ENCODE peak calls at places on chromosomes 13 and 19, in eight cellular contexts. O is T-cell; Q is GM06990; K is caudate nucleus; U is stimulated activated CD4-positive, alpha-beta T cell treated with anti-CD3 and anti-CD28 coated beads, Interleukin-2, amount 100 ng/mL, for 48 hours; V is mucosa of descending colon; Z is Daoy; X is GM03348. J is an unnamed sample.

GRCh38 chr19:41624515-41624914 is 2.4 kb downstream of the CEACAM4 start:
- DNase-seq in V (no peak), X (no peak), O (no peak), Z (no peak), K (no peak), U (no peak), Q (no peak), J (no peak)

GRCh38 chr13:108322206-108322824 is 52.8 kb downstream of the TNFSF13B start:
- DNase-seq in O (no peak), Q (no peak), V (no peak), Z (no peak), K (no peak), U (no peak), X (peak), J (peak)

GRCh38 chr13:95256086-95256485 is 45.2 kb downstream of the ABCC4 start:
- DNase-seq in K (no peak), Z (peak), V (no peak), U (no peak), X (peak), O (no peak), Q (no peak), J (peak)

GRCh38 chr19:19176950-19177349 is 6.9 kb upstream of the MEF2B start:
- DNase-seq in V (no peak), Z (peak), X (no peak), K (no peak), U (no peak), O (no peak), Q (no peak), J (no peak)

GRCh38 chr13:36030670-36031331 is 100.4 kb downstream of the DCLK1 start:
- DNase-seq in O (no peak), V (no peak), K (no peak), U (no peak), Q (no peak), Z (peak), X (peak), J (peak)

GRCh38 chr19:32814624-32815023 is 54.9 kb downstream of the SLC7A9 start:
- DNase-seq in U (no peak), Z (no peak), K (no peak), V (no peak), O (no peak), Q (no peak), X (no peak), J (no peak)

GRCh38 chr13:30318026-30318425 is 10.7 kb upstream of the KATNAL1 start:
- DNase-seq in Q (no peak), U (no peak), V (no peak), Z (no peak), X (no peak), K (no peak), O (no peak), J (no peak)

GRCh38 chr13:24863748-24864540 is 100.0 kb downstream of the RNF17 start:
- DNase-seq in Z (peak), Q (no peak), O (no peak), X (no peak), U (no peak), K (no peak), V (no peak), J (no peak)

GRCh38 chr19:36046443-36047050 is 7.5 kb downstream of the THAP8 start:
- DNase-seq in K (peak), Q (no peak), X (no peak), V (no peak), Z (no peak), O (no peak), U (no peak), J (no peak)

GRCh38 chr19:54331626-54332025 is 7.3 kb downstream of the LILRA4 start:
- DNase-seq in V (no peak), U (no peak), Q (no peak), K (no peak), Z (no peak), X (no peak), O (no peak), J (no peak)

GRCh38 chr13:21033866-21034601 is 27.4 kb downstream of the LATS2 start:
- DNase-seq in U (no peak), Z (peak), Q (no peak), K (no peak), V (no peak), O (no peak), X (peak), J (peak)

GRCh38 chr19:11227201-11227886 is 12.1 kb upstream of the ANGPTL8 start:
- DNase-seq in K (no peak), U (no peak), Q (no peak), X (no peak), Z (peak), O (no peak), V (no peak), J (peak)

GRCh38 chr19:55257461-55258411 is 1.1 kb downstream of the PPP6R1 start:
- DNase-seq in V (peak), Z (peak), Q (no peak), X (peak), U (no peak), O (peak), K (no peak), J (no peak)

GRCh38 chr13:70353096-70353495 is 244.8 kb upstream of the KLHL1 start:
- DNase-seq in X (no peak), O (no peak), Z (no peak), U (no peak), K (no peak), Q (no peak), V (no peak), J (no peak)

GRCh38 chr19:7349961-7350711 is 1.4 kb downstream of the ARHGEF18 start:
- DNase-seq in U (no peak), V (peak), X (no peak), O (peak), K (no peak), Q (peak), Z (no peak), J (no peak)

GRCh38 chr19:44747739-44748425 is 626 bp upstream of the BCL3 start:
- DNase-seq in X (peak), K (no peak), Z (peak), V (peak), Q (peak), U (peak), O (no peak), J (peak)

GRCh38 chr19:17654993-17655392 is 33.2 kb downstream of the UNC13A start:
- DNase-seq in V (peak), U (no peak), K (no peak), Z (peak), O (no peak), X (no peak), Q (peak), J (no peak)

GRCh38 chr13:99426426-99426825 is 74.8 kb upstream of the TM9SF2 start:
- DNase-seq in O (no peak), Q (no peak), U (no peak), X (no peak), V (no peak), Z (no peak), K (no peak), J (no peak)

GRCh38 chr13:94344126-94344863 is 135.2 kb downstream of the DCT start:
- DNase-seq in Z (no peak), V (no peak), O (no peak), Q (no peak), K (no peak), U (no peak), X (no peak), J (no peak)

GRCh38 chr13:54133721-54134120 is 1105.1 kb downstream of the OLFM4 start:
- DNase-seq in V (no peak), K (no peak), Z (no peak), U (no peak), X (no peak), O (no peak), Q (no peak), J (no peak)

GRCh38 chr19:45492627-45493470 is 4.0 kb downstream of the RTN2 start:
- DNase-seq in Q (peak), X (peak), Z (peak), U (no peak), K (no peak), O (no peak), V (peak), J (no peak)